ENCODE peak calls at places on chromosomes 3 and 15, in six cellular contexts. Y is neural crest cell, W is PC-9, R is cardiac fibroblast, C is GM23338, J is kidney. L is an unnamed sample.

GRCh38 chr3:57972421-57973111 is 35.7 kb upstream of the FLNB start:
- DNase-seq in Y (no peak), W (peak), R (no peak), C (peak), J (no peak), L (no peak)

GRCh38 chr3:160678447-160678846 is 1.5 kb downstream of the ARL14 start:
- DNase-seq in Y (no peak), W (no peak), R (no peak), C (no peak), J (no peak), L (no peak)

GRCh38 chr15:101533371-101534140 is 44.0 kb upstream of the PCSK6 start:
- DNase-seq in Y (no peak), W (no peak), R (no peak), C (no peak), J (peak), L (no peak)

GRCh38 chr3:155462672-155463071 is 169.2 kb upstream of the STRIT1 start:
- DNase-seq in Y (no peak), W (peak), R (no peak), C (no peak), J (no peak), L (no peak)

GRCh38 chr3:153162513-153163348 is 705 bp downstream of the RAP2B start:
- DNase-seq in Y (peak), W (no peak), R (peak), C (peak), J (peak), L (no peak)

GRCh38 chr15:88636654-88637053 is 2.2 kb upstream of the ISG20 start:
- DNase-seq in Y (no peak), W (no peak), R (no peak), C (no peak), J (no peak), L (peak)

GRCh38 chr3:149385617-149386298 is 8.3 kb upstream of the TM4SF1 start:
- DNase-seq in Y (no peak), W (no peak), R (no peak), C (no peak), J (no peak), L (no peak)

GRCh38 chr15:51024735-51025453 is 69.8 kb downstream of the TNFAIP8L3 start:
- DNase-seq in Y (no peak), W (no peak), R (peak), C (no peak), J (no peak), L (no peak)

GRCh38 chr3:174596447-174596982 is 262.6 kb upstream of the NAALADL2 start:
- DNase-seq in Y (no peak), W (no peak), R (no peak), C (no peak), J (no peak), L (no peak)

GRCh38 chr15:81783076-81783475 is 262.7 kb downstream of the MEX3B start:
- DNase-seq in Y (no peak), W (no peak), R (no peak), C (no peak), J (no peak), L (no peak)

GRCh38 chr3:181723568-181724431 is 12.1 kb downstream of the SOX2 start:
- DNase-seq in Y (no peak), W (peak), R (no peak), C (peak), J (no peak), L (no peak)

GRCh38 chr15:48507416-48508065 is 138.0 kb downstream of the FBN1 start:
- DNase-seq in Y (peak), W (no peak), R (peak), C (peak), J (no peak), L (no peak)

GRCh38 chr15:31262901-31263671 is 63.5 kb upstream of the KLF13 start:
- DNase-seq in Y (no peak), W (no peak), R (peak), C (no peak), J (peak), L (peak)

GRCh38 chr15:68584704-68585573 is 6.1 kb downstream of the CORO2B start:
- DNase-seq in Y (no peak), W (no peak), R (no peak), C (no peak), J (no peak), L (peak)

GRCh38 chr3:158539414-158540014 is 31.5 kb upstream of the MLF1 start:
- DNase-seq in Y (peak), W (no peak), R (peak), C (peak), J (no peak), L (no peak)

GRCh38 chr15:36778516-36778915 is 199.1 kb downstream of the CDIN1 start:
- DNase-seq in Y (no peak), W (no peak), R (peak), C (no peak), J (no peak), L (no peak)

GRCh38 chr3:177680442-177680821 is 483.1 kb upstream of the TBL1XR1 start:
- DNase-seq in Y (no peak), W (no peak), R (peak), C (no peak), J (no peak), L (no peak)

GRCh38 chr3:70880416-70880815 is 568.0 kb upstream of the MDFIC2 start:
- DNase-seq in Y (no peak), W (no peak), R (no peak), C (no peak), J (no peak), L (no peak)

GRCh38 chr15:48617619-48618018 is 27.9 kb downstream of the FBN1 start:
- DNase-seq in Y (no peak), W (no peak), R (peak), C (no peak), J (no peak), L (no peak)

GRCh38 chr3:192419312-192419711 is 308.0 kb downstream of the FGF12 start:
- DNase-seq in Y (no peak), W (no peak), R (no peak), C (no peak), J (no peak), L (no peak)

GRCh38 chr3:49133226-49133951 is 539 bp upstream of the LAMB2 start:
- DNase-seq in Y (peak), W (peak), R (peak), C (peak), J (peak), L (no peak)

GRCh38 chr3:45043715-45044299 is 17.7 kb downstream of the CLEC3B start:
- DNase-seq in Y (no peak), W (peak), R (peak), C (no peak), J (no peak), L (no peak)

GRCh38 chr15:42688301-42688700 is 48.6 kb downstream of the CDAN1 start:
- DNase-seq in Y (no peak), W (no peak), R (no peak), C (no peak), J (no peak), L (no peak)

GRCh38 chr15:26620528-26620927 is 152.3 kb downstream of the GABRB3 start:
- DNase-seq in Y (no peak), W (no peak), R (no peak), C (peak), J (no peak), L (no peak)

GRCh38 chr3:124297062-124297980 is 305.4 kb upstream of the ROPN1 start:
- DNase-seq in Y (no peak), W (no peak), R (peak), C (no peak), J (no peak), L (no peak)

GRCh38 chr3:124298951-124299350 is 307.0 kb upstream of the ROPN1 start:
- DNase-seq in Y (no peak), W (no peak), R (no peak), C (no peak), J (peak), L (no peak)

GRCh38 chr3:124296416-124296815 is 304.5 kb upstream of the ROPN1 start:
- DNase-seq in Y (no peak), W (no peak), R (no peak), C (no peak), J (no peak), L (no peak)

GRCh38 chr3:124300416-124300815 is 308.5 kb upstream of the ROPN1 start:
- DNase-seq in Y (no peak), W (no peak), R (no peak), C (no peak), J (no peak), L (no peak)

DNA sequence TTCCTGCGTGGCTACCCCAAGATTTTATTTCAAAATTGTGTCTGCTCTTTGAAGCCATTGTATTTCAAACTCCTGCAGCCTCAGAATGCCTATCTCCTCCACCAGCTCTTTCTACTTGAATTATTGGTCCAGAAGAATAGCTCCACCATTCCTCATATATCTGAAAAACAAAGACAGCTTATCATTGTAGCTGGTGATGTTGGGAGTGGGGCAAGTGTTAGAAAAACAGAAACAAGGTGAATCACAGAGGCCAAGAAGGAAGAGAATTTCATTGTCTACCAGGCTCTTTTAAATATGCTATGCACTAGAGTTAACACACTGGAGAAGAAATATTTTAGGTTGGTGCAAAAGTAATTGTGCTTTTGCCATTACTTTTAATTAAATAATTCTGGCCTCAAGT is 307.9 kb upstream of the ROPN1 start:
- DNase-seq in Y (no peak), W (no peak), R (no peak), C (no peak), J (no peak), L (no peak)
- TF ChIP-seq CTCF in Y (no peak), W (no peak), R (no peak), C (no peak), J (no peak), L (no peak)

GRCh38 chr3:13282986-13283876 is 136.9 kb downstream of the NUP210 start:
- DNase-seq in Y (no peak), W (no peak), R (no peak), C (peak), J (peak), L (peak)
- TF ChIP-seq CTCF in Y (peak), W (peak), R (no peak), C (peak), J (peak), L (peak)

GRCh38 chr3:53160660-53161344 is at the start of gene PRKCD:
- DNase-seq in Y (peak), W (peak), R (peak), C (peak), J (peak), L (peak)
- TF ChIP-seq CTCF in Y (peak), W (peak), R (peak), C (peak), J (peak), L (peak)

GRCh38 chr15:49620174-49620573 is 444 bp downstream of the FAM227B start:
- DNase-seq in Y (no peak), W (peak), R (peak), C (peak), J (no peak), L (no peak)
- TF ChIP-seq CTCF in Y (peak), W (no peak), R (peak), C (no peak), J (no peak), L (peak)

GRCh38 chr3:18424213-18424861 is 802 bp downstream of the SATB1 start:
- DNase-seq in Y (no peak), W (no peak), R (no peak), C (peak), J (peak), L (no peak)
- TF ChIP-seq CTCF in Y (no peak), W (no peak), R (no peak), C (no peak), J (no peak), L (no peak)

DNA sequence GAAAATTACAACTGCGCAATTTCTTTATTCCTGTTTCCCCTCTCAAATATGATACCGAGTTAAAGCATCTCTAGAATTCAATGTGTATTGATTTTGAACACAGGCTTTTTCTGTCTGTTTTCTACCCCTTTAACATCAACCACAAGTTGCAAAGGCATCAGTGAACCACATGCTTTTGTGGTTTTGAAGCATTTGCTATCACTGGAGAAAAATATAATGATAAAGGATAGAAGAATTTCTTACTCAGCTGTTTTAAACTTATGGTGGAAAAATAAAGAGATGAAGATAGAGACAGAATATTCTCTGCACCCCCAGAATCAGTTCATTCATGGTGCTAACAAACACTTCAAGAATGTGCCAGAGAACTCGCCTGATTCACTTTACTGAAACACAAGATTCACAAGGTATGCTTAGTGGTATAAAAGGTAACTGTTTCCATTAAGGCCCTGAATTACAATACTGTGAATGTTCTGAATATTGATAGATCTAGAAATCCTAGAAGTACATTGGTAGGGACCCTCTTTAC is 9.5 kb upstream of the DPPA4 start:
- DNase-seq in Y (no peak), W (no peak), R (no peak), C (no peak), J (no peak), L (no peak)
- TF ChIP-seq CTCF in Y (no peak), W (no peak), R (no peak), C (no peak), J (no peak), L (no peak)

GRCh38 chr3:101383656-101384055 is 63.3 kb upstream of the IMPG2 start:
- DNase-seq in Y (no peak), W (no peak), R (no peak), C (no peak), J (no peak), L (no peak)

GRCh38 chr3:101379695-101380376 is 59.5 kb upstream of the IMPG2 start:
- DNase-seq in Y (no peak), W (no peak), R (no peak), C (no peak), J (no peak), L (no peak)

GRCh38 chr3:101383156-101383575 is 62.8 kb upstream of the IMPG2 start:
- DNase-seq in Y (no peak), W (no peak), R (no peak), C (peak), J (no peak), L (no peak)

GRCh38 chr3:101384426-101384825 is 64.1 kb upstream of the IMPG2 start:
- DNase-seq in Y (no peak), W (no peak), R (no peak), C (no peak), J (no peak), L (no peak)

DNA sequence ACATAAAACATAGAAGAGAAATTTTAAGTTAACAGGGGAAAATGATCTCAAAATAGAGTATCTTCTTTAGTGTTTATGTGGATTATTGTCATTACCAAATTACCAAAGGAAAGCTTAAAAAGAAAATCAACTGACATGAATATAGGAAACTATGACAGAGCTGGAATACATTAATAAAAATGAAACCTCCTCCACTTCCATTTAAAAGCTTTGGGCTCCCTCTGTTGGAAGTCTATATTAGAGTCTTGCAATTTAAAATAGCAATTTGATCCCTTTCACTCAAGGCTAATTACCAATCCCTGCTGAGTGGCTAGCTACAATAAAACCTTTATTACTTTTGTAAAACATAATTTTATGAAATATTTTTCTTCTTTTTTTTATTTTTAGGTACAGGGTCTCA is 61.4 kb upstream of the IMPG2 start:
- DNase-seq in Y (no peak), W (peak), R (peak), C (peak), J (no peak), L (no peak)
- TF ChIP-seq CTCF in Y (peak), W (peak), R (peak), C (peak), J (peak), L (peak)

DNA sequence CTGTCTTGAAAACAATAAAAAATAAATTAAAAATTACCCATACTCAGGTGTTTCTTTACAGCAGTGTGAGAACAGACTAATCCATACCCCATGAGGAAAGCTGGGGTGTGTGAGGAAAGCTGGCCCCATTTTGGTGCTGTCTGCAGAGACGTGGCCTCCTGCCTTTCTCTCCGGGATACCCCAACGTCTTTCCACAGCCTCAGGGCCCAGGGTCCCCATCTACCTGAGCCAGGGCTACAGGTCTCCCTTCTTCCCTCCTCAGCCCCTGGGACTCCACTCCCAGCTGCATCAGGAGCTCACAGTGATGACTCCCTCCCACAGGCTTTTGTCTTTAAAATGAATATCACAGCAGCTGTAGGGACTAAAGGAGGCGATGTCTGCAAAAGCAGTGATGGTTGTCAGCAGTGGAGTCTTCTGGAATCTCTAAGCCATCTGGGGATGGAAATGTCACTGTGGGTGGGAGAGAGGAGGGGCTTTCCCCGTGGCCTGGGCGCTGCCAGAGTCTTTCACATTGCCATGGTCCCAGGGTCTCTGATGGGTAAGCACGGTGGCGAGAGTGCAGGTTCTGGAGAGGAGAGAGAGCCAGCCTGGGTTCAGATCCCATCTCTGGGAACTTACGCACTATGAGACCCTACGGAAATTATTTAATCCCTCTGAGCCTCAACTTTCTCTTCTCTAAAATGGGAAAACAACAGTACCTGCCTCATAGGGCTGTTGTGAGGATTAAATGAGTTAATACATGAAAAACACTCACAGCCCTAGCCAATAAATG is 259.3 kb downstream of the PLCL2 start:
- DNase-seq in Y (no peak), W (no peak), R (no peak), C (peak), J (no peak), L (no peak)
- TF ChIP-seq CTCF in Y (no peak), W (no peak), R (no peak), C (peak), J (no peak), L (no peak)

L was measured in chondrocyte.